ENCODE peak calls at places on chromosomes 4 and X, in six cellular contexts. U, L, P, F, K and Z are unnamed samples. For H3K4me1 and H3K9me3, the result is how much of the 10 kb centered on the place peaks cover.

GRCh38 chr4:89838005-89838404 is 1.0 kb upstream of the SNCA start:
- DNase-seq in U (peak), L (peak), P (no peak), F (no peak), K (no peak), Z (no peak)

GRCh38 chrX:135931644-135932487 is 38.4 kb downstream of the SAGE1 start:
- DNase-seq in U (peak), L (peak), P (peak), F (no peak), K (peak), Z (peak)

GRCh38 chrX:104084534-104085277 is 8.7 kb upstream of the TMSB15C start:
- DNase-seq in U (no peak), L (no peak), P (no peak), F (no peak), K (no peak), Z (no peak)

GRCh38 chrX:11968991-11969390 is 169.3 kb upstream of the FRMPD4 start:
- DNase-seq in U (peak), L (no peak), P (no peak), F (no peak), K (no peak), Z (no peak)

GRCh38 chr4:114911141-114911540 is 202.3 kb downstream of the NDST4 start:
- DNase-seq in U (no peak), L (no peak), P (no peak), F (no peak), K (no peak), Z (no peak)

GRCh38 chr4:64407000-64407399 is 2.2 kb downstream of the TECRL start:
- DNase-seq in U (no peak), L (no peak), P (no peak), F (no peak), K (no peak), Z (no peak)

GRCh38 chrX:123923211-123923610 is 38.3 kb upstream of the STAG2 start:
- DNase-seq in U (no peak), L (peak), P (no peak), F (no peak), K (no peak), Z (no peak)

GRCh38 chrX:69808375-69808774 is 192.5 kb downstream of the EDA start:
- DNase-seq in U (no peak), L (no peak), P (no peak), F (no peak), K (no peak), Z (no peak)

GRCh38 chr4:16457944-16458343 is 231.7 kb upstream of the TAPT1 start:
- DNase-seq in U (no peak), L (peak), P (no peak), F (no peak), K (no peak), Z (no peak)

GRCh38 chr4:1175635-1176229 is 3.3 kb upstream of the SPON2 start:
- DNase-seq in U (no peak), L (no peak), P (no peak), F (no peak), K (no peak), Z (no peak)
- H3K4me1 ChIP-seq in U (under half), L (under half), P (half or more), F (under half), K (under half), Z (under half)

GRCh38 chr4:48005781-48006180 is 10.7 kb downstream of the CNGA1 start:
- DNase-seq in U (no peak), L (no peak), P (no peak), F (no peak), K (no peak), Z (no peak)
- H3K9me3 ChIP-seq in U (under half), L (under half), P (under half), F (under half), K (under half), Z (under half)

DNA sequence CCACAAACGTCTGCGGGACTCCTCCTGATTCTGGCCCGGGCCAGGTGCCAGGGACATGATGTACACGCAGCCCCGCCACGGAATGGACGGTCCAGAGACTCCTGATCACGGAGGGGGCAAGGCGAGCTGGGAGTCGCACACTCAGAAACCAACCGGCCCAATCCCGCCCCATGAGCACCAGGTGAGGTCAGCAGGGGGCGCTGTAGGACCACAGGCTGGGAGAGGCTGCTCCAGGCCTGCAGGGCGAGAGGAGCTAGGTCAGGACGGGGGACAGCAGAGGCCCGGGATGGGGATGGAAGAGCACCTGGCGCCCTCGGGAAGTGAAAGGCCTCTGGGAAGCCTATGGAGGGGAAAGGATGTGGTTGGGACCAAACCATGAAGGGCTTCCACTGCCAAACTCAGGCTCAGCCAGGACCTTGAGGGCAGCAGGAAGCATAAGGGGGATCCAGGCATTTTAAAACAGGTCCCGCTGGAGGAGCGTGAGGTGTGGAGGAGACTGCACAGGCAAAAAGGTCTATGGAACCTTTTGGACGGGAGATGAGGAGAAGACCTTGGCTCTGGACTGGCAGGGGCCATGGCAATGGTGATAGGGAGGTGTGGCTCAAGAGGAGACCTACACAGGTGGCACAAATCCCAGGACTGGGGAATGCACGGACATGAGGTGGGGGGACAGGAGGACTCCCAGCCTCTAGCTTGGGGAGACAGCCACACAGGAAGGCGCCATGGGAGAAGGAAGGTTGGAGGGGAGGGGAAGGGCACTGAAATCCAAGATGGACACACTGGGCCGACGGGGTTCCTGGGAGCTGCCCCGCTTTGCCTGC is 79.2 kb downstream of the MTMR1 start:
- DNase-seq in U (peak), L (peak), P (peak), F (peak), K (peak), Z (peak)
- H3K4me1 ChIP-seq in U (under half), L (under half), P (under half), F (under half), K (under half), Z (under half)

GRCh38 chr4:189861101-189861500 is 79.6 kb upstream of the FRG1 start:
- DNase-seq in U (no peak), L (no peak), P (no peak), F (no peak), K (no peak), Z (no peak)
- H3K9me3 ChIP-seq in U (under half), L (under half), P (under half), F (under half), K (under half), Z (under half)

GRCh38 chr4:182208651-182209050 is 34.6 kb upstream of the TENM3 start:
- DNase-seq in U (no peak), L (no peak), P (no peak), F (no peak), K (no peak), Z (no peak)
- H3K4me1 ChIP-seq in U (under half), L (under half), P (under half), F (under half), K (under half), Z (under half)

GRCh38 chr4:81412941-81413488 is 58.7 kb downstream of the RASGEF1B start:
- DNase-seq in U (no peak), L (no peak), P (no peak), F (no peak), K (no peak), Z (no peak)
- H3K9me3 ChIP-seq in U (under half), L (under half), P (under half), F (under half), K (under half), Z (under half)

GRCh38 chr4:99983289-99983943 is 33.3 kb upstream of the H2AZ1 start:
- DNase-seq in U (no peak), L (no peak), P (no peak), F (no peak), K (no peak), Z (no peak)
- H3K4me1 ChIP-seq in U (under half), L (under half), P (under half), F (under half), K (under half), Z (under half)

GRCh38 chr4:71830-72229 is 18.7 kb downstream of the ZNF595 start:
- DNase-seq in U (no peak), L (no peak), P (no peak), F (no peak), K (no peak), Z (no peak)
- H3K9me3 ChIP-seq in U (under half), L (under half), P (half or more), F (under half), K (under half), Z (half or more)